ENCODE peak calls at places on chromosomes 3 and 15, in eight cellular contexts. V, T, A, G, S, D, B and Q are unnamed samples.

GRCh38 chr15:87623832-87624231 is 632.7 kb downstream of the NTRK3 start:
- DNase-seq in S (no peak), T (no peak), A (no peak), G (no peak), B (peak), D (peak), V (no peak), Q (no peak)

GRCh38 chr3:194268659-194269487 is 82.3 kb downstream of the CPN2 start:
- DNase-seq in A (no peak), T (no peak), D (no peak), G (no peak), V (peak), B (no peak), S (no peak), Q (no peak)

GRCh38 chr3:64873400-64873799 is 185.6 kb upstream of the ADAMTS9 start:
- DNase-seq in D (no peak), G (no peak), B (no peak), V (no peak), A (no peak), T (no peak), S (no peak), Q (no peak)

GRCh38 chr3:117692416-117692995 is 982.9 kb downstream of the TUSC7 start:
- DNase-seq in D (peak), T (no peak), B (no peak), S (peak), A (no peak), V (no peak), G (no peak), Q (peak)

GRCh38 chr15:58224068-58224467 is 85.9 kb downstream of the AQP9 start:
- DNase-seq in D (no peak), G (no peak), S (no peak), A (no peak), T (no peak), B (no peak), V (no peak), Q (peak)

GRCh38 chr15:83970290-83970890 is 265.2 kb upstream of the GOLGA6L4 start:
- DNase-seq in G (no peak), S (no peak), T (no peak), A (no peak), V (no peak), D (no peak), B (no peak), Q (no peak)

GRCh38 chr3:128487813-128488635 is 5.0 kb downstream of the GATA2 start:
- DNase-seq in S (peak), V (peak), A (no peak), T (no peak), G (no peak), D (peak), B (peak), Q (peak)

GRCh38 chr3:154931484-154931883 is 148.6 kb upstream of the MME start:
- DNase-seq in A (no peak), D (peak), B (no peak), T (no peak), S (peak), G (no peak), V (no peak), Q (peak)

GRCh38 chr3:16286161-16286560 is 21.1 kb downstream of the OXNAD1 start:
- DNase-seq in T (peak), V (no peak), G (no peak), S (no peak), A (no peak), D (no peak), B (no peak), Q (no peak)

GRCh38 chr3:81554348-81554747 is 207.1 kb downstream of the GBE1 start:
- DNase-seq in S (no peak), V (no peak), B (no peak), A (no peak), T (no peak), G (no peak), D (peak), Q (peak)

GRCh38 chr3:41893977-41894376 is 67.9 kb downstream of the ULK4 start:
- DNase-seq in G (no peak), T (no peak), A (peak), B (peak), S (peak), V (no peak), D (peak), Q (peak)

GRCh38 chr3:72368331-72368975 is 479.8 kb downstream of the SHQ1 start:
- DNase-seq in G (no peak), D (peak), V (no peak), T (no peak), B (no peak), A (no peak), S (peak), Q (no peak)

GRCh38 chr3:180679178-180680096 is at the start of gene CCDC39:
- DNase-seq in G (peak), A (peak), S (peak), B (peak), V (peak), T (peak), D (peak), Q (peak)

GRCh38 chr15:72515591-72516389 is 41.7 kb downstream of the ARIH1 start:
- DNase-seq in D (no peak), T (no peak), V (no peak), G (no peak), S (peak), A (no peak), B (no peak), Q (peak)

GRCh38 chr3:13544293-13544831 is 4.6 kb upstream of the FBLN2 start:
- DNase-seq in T (peak), D (peak), G (no peak), S (peak), B (peak), V (no peak), A (peak), Q (peak)

GRCh38 chr3:189978753-189979152 is 141.9 kb downstream of the P3H2 start:
- DNase-seq in D (peak), B (no peak), V (no peak), S (peak), A (no peak), T (no peak), G (no peak), Q (peak)

GRCh38 chr3:150391200-150391599 is 16.9 kb upstream of the TSC22D2 start:
- DNase-seq in T (no peak), S (no peak), B (no peak), V (no peak), G (no peak), D (peak), A (no peak), Q (no peak)

GRCh38 chr15:98904466-98905048 is 103.0 kb downstream of the PGPEP1L start:
- DNase-seq in A (peak), B (peak), V (peak), T (no peak), G (no peak), S (peak), D (peak), Q (peak)

GRCh38 chr3:177203689-177204395 is 6.6 kb upstream of the TBL1XR1 start:
- DNase-seq in A (no peak), V (no peak), B (no peak), D (no peak), S (no peak), G (no peak), T (no peak), Q (no peak)

GRCh38 chr15:81046290-81046689 is 45.6 kb downstream of the TLNRD1 start:
- DNase-seq in A (no peak), S (no peak), B (no peak), D (no peak), V (no peak), G (no peak), T (no peak), Q (no peak)

GRCh38 chr15:58472821-58473581 is 41.2 kb downstream of the LIPC start:
- DNase-seq in B (no peak), A (no peak), G (no peak), T (peak), D (no peak), V (peak), S (no peak), Q (no peak)

GRCh38 chr3:172317984-172318383 is 130.3 kb downstream of the GHSR start:
- DNase-seq in B (peak), G (no peak), S (peak), V (no peak), D (peak), T (no peak), A (no peak), Q (peak)

GRCh38 chr3:76463501-76463900 is 576.4 kb upstream of the ROBO2 start:
- DNase-seq in A (no peak), D (no peak), T (no peak), V (no peak), B (no peak), S (no peak), G (no peak), Q (no peak)

GRCh38 chr3:193544289-193544688 is 10.4 kb downstream of the ATP13A4 start:
- DNase-seq in T (no peak), G (no peak), D (no peak), V (no peak), A (no peak), S (no peak), B (no peak), Q (no peak)

GRCh38 chr3:101567528-101568317 is 6.1 kb downstream of the TRMT10C start:
- DNase-seq in D (no peak), V (no peak), S (no peak), G (no peak), T (no peak), A (no peak), B (no peak), Q (no peak)

GRCh38 chr3:176896640-176897039 is 300.6 kb downstream of the TBL1XR1 start:
- DNase-seq in T (no peak), V (no peak), B (no peak), D (no peak), G (no peak), S (no peak), A (no peak), Q (no peak)

GRCh38 chr3:133667118-133667517 is 5.4 kb upstream of the TOPBP1 start:
- DNase-seq in V (no peak), D (no peak), T (no peak), G (no peak), A (no peak), S (no peak), B (no peak), Q (no peak)

GRCh38 chr3:48594431-48595049 is 589 bp downstream of the COL7A1 start:
- DNase-seq in G (no peak), V (no peak), D (peak), B (peak), A (no peak), S (no peak), T (no peak), Q (no peak)

GRCh38 chr3:48088056-48088748 is 72.0 kb upstream of the MAP4 start:
- DNase-seq in V (no peak), T (peak), B (peak), G (no peak), D (peak), A (peak), S (peak), Q (no peak)

GRCh38 chr3:146172586-146172985 is 11.6 kb upstream of the PLOD2 start:
- DNase-seq in G (no peak), B (no peak), V (no peak), T (no peak), D (no peak), S (no peak), A (no peak), Q (peak)

GRCh38 chr3:183650554-183650953 is 15.1 kb downstream of the KLHL24 start:
- DNase-seq in D (no peak), G (no peak), T (no peak), S (no peak), V (no peak), A (no peak), B (no peak), Q (no peak)

GRCh38 chr3:143084856-143085731 is 34.5 kb upstream of the CHST2 start:
- DNase-seq in B (peak), G (no peak), V (no peak), T (no peak), A (no peak), D (peak), S (peak), Q (peak)